ENCODE peak calls at places on chromosomes 7 and 10, in eight cellular contexts. One of them, this sample, is unnamed.

GRCh38 chr10:77350711-77351119 is 286.9 kb downstream of the KCNMA1 start:
- DNase-seq in fibroblast of lung: peak; percentile 100
- DNase-seq in SJSA1: peak; percentile 98
- DNase-seq in colonic mucosa: peak; percentile 30
- DNase-seq in psoas muscle: peak; percentile 71
- DNase-seq in CD8-positive, alpha-beta T cell: no peak
- DNase-seq in heart left ventricle: no peak
- DNase-seq in brain microvascular endothelial cell: peak; percentile 100
- DNase-seq in this sample: no peak

GRCh38 chr10:66838656-66839055 is 87.2 kb upstream of the LRRTM3 start:
- DNase-seq in SJSA1: no peak
- DNase-seq in heart left ventricle: no peak
- DNase-seq in psoas muscle: no peak
- DNase-seq in brain microvascular endothelial cell: no peak
- DNase-seq in CD8-positive, alpha-beta T cell: no peak
- DNase-seq in fibroblast of lung: peak; percentile 55
- DNase-seq in colonic mucosa: no peak
- DNase-seq in this sample: no peak

GRCh38 chr10:130959752-130960195 is 351.7 kb downstream of the TCERG1L start:
- DNase-seq in brain microvascular endothelial cell: no peak
- DNase-seq in SJSA1: no peak
- DNase-seq in psoas muscle: no peak
- DNase-seq in heart left ventricle: no peak
- DNase-seq in colonic mucosa: no peak
- DNase-seq in CD8-positive, alpha-beta T cell: no peak
- DNase-seq in fibroblast of lung: no peak
- DNase-seq in this sample: no peak

GRCh38 chr10:29646238-29646902 is 11.6 kb upstream of the SVIL start:
- DNase-seq in CD8-positive, alpha-beta T cell: no peak
- DNase-seq in SJSA1: no peak
- DNase-seq in brain microvascular endothelial cell: peak; percentile 75
- DNase-seq in heart left ventricle: no peak
- DNase-seq in fibroblast of lung: peak; percentile 73
- DNase-seq in psoas muscle: peak; percentile 51
- DNase-seq in colonic mucosa: no peak
- DNase-seq in this sample: no peak

GRCh38 chr10:19874190-19874589 is 58.0 kb downstream of the PLXDC2 start:
- DNase-seq in psoas muscle: no peak
- DNase-seq in colonic mucosa: no peak
- DNase-seq in brain microvascular endothelial cell: no peak
- DNase-seq in fibroblast of lung: no peak
- DNase-seq in CD8-positive, alpha-beta T cell: no peak
- DNase-seq in SJSA1: no peak
- DNase-seq in heart left ventricle: no peak
- DNase-seq in this sample: no peak

GRCh38 chr10:5545778-5546710 is 21.3 kb downstream of the CALML3 start:
- DNase-seq in CD8-positive, alpha-beta T cell: no peak
- DNase-seq in fibroblast of lung: peak; percentile 91
- DNase-seq in psoas muscle: peak; percentile 44
- DNase-seq in heart left ventricle: peak; percentile 68
- DNase-seq in colonic mucosa: peak; percentile 53
- DNase-seq in SJSA1: peak; percentile 92
- DNase-seq in brain microvascular endothelial cell: peak; percentile 83
- DNase-seq in this sample: no peak

GRCh38 chr10:133328358-133329343 is 8.0 kb downstream of the CALY start:
- DNase-seq in psoas muscle: no peak
- DNase-seq in SJSA1: no peak
- DNase-seq in fibroblast of lung: no peak
- DNase-seq in colonic mucosa: no peak
- DNase-seq in CD8-positive, alpha-beta T cell: no peak
- DNase-seq in heart left ventricle: no peak
- DNase-seq in brain microvascular endothelial cell: no peak
- DNase-seq in this sample: no peak

GRCh38 chr10:33802566-33802965 is 468.1 kb upstream of the NRP1 start:
- DNase-seq in colonic mucosa: no peak
- DNase-seq in fibroblast of lung: no peak
- DNase-seq in SJSA1: no peak
- DNase-seq in brain microvascular endothelial cell: no peak
- DNase-seq in heart left ventricle: no peak
- DNase-seq in psoas muscle: no peak
- DNase-seq in CD8-positive, alpha-beta T cell: no peak
- DNase-seq in this sample: no peak

GRCh38 chr10:62330213-62330612 is 44.0 kb upstream of the ZNF365 start:
- DNase-seq in psoas muscle: no peak
- DNase-seq in SJSA1: no peak
- DNase-seq in brain microvascular endothelial cell: no peak
- DNase-seq in CD8-positive, alpha-beta T cell: no peak
- DNase-seq in colonic mucosa: no peak
- DNase-seq in fibroblast of lung: no peak
- DNase-seq in heart left ventricle: no peak
- DNase-seq in this sample: no peak

GRCh38 chr10:133375357-133376115 is 2.4 kb upstream of the ECHS1 start:
- DNase-seq in heart left ventricle: no peak
- DNase-seq in SJSA1: no peak
- DNase-seq in CD8-positive, alpha-beta T cell: no peak
- DNase-seq in fibroblast of lung: no peak
- DNase-seq in brain microvascular endothelial cell: no peak
- DNase-seq in psoas muscle: no peak
- DNase-seq in colonic mucosa: no peak
- DNase-seq in this sample: no peak

GRCh38 chr10:96089116-96089515 is 41.0 kb upstream of the ZNF518A start:
- DNase-seq in CD8-positive, alpha-beta T cell: no peak
- DNase-seq in SJSA1: no peak
- DNase-seq in heart left ventricle: no peak
- DNase-seq in colonic mucosa: no peak
- DNase-seq in fibroblast of lung: no peak
- DNase-seq in psoas muscle: no peak
- DNase-seq in brain microvascular endothelial cell: no peak
- DNase-seq in this sample: no peak

GRCh38 chr10:44395902-44396670 is 11.2 kb upstream of the CXCL12 start:
- DNase-seq in fibroblast of lung: no peak
- DNase-seq in psoas muscle: no peak
- DNase-seq in brain microvascular endothelial cell: no peak
- DNase-seq in heart left ventricle: no peak
- DNase-seq in SJSA1: no peak
- DNase-seq in colonic mucosa: no peak
- DNase-seq in CD8-positive, alpha-beta T cell: no peak
- DNase-seq in this sample: no peak

GRCh38 chr7:103540986-103541385 is 95.0 kb upstream of the SLC26A5 start:
- DNase-seq in SJSA1: no peak
- DNase-seq in heart left ventricle: peak; percentile 84
- DNase-seq in brain microvascular endothelial cell: no peak
- DNase-seq in colonic mucosa: no peak
- DNase-seq in CD8-positive, alpha-beta T cell: no peak
- DNase-seq in psoas muscle: peak; percentile 52
- DNase-seq in fibroblast of lung: peak; percentile 6
- DNase-seq in this sample: peak; percentile 49

GRCh38 chr7:131076032-131076431 is 251.6 kb upstream of the MKLN1 start:
- DNase-seq in brain microvascular endothelial cell: peak; percentile 64
- DNase-seq in heart left ventricle: no peak
- DNase-seq in CD8-positive, alpha-beta T cell: no peak
- DNase-seq in colonic mucosa: no peak
- DNase-seq in SJSA1: no peak
- DNase-seq in fibroblast of lung: peak; percentile 91
- DNase-seq in psoas muscle: no peak
- DNase-seq in this sample: no peak

GRCh38 chr10:33241351-33241750 is 93.1 kb downstream of the NRP1 start:
- DNase-seq in SJSA1: no peak
- DNase-seq in colonic mucosa: no peak
- DNase-seq in CD8-positive, alpha-beta T cell: no peak
- DNase-seq in psoas muscle: no peak
- DNase-seq in heart left ventricle: no peak
- DNase-seq in fibroblast of lung: peak; percentile 86
- DNase-seq in brain microvascular endothelial cell: no peak
- DNase-seq in this sample: no peak

GRCh38 chr10:60981012-60981411 is 37.0 kb upstream of the RHOBTB1 start:
- DNase-seq in CD8-positive, alpha-beta T cell: no peak
- DNase-seq in psoas muscle: no peak
- DNase-seq in heart left ventricle: no peak
- DNase-seq in fibroblast of lung: no peak
- DNase-seq in brain microvascular endothelial cell: no peak
- DNase-seq in colonic mucosa: no peak
- DNase-seq in SJSA1: no peak
- DNase-seq in this sample: no peak

GRCh38 chr10:34290412-34291082 is 524.5 kb downstream of the PARD3 start:
- DNase-seq in CD8-positive, alpha-beta T cell: no peak
- DNase-seq in heart left ventricle: no peak
- DNase-seq in brain microvascular endothelial cell: peak; percentile 91
- DNase-seq in psoas muscle: peak; percentile 23
- DNase-seq in SJSA1: no peak
- DNase-seq in colonic mucosa: no peak
- DNase-seq in fibroblast of lung: peak; percentile 89
- DNase-seq in this sample: no peak

GRCh38 chr7:65239707-65240352 is 133.8 kb upstream of the ZNF92 start:
- DNase-seq in brain microvascular endothelial cell: peak; percentile 2
- DNase-seq in fibroblast of lung: peak; percentile 37
- DNase-seq in colonic mucosa: peak; percentile 30
- DNase-seq in psoas muscle: no peak
- DNase-seq in SJSA1: no peak
- DNase-seq in heart left ventricle: no peak
- DNase-seq in CD8-positive, alpha-beta T cell: no peak
- DNase-seq in this sample: no peak

GRCh38 chr10:86316274-86316835 is 50.2 kb downstream of the GRID1 start:
- DNase-seq in SJSA1: no peak
- DNase-seq in brain microvascular endothelial cell: no peak
- DNase-seq in colonic mucosa: no peak
- DNase-seq in psoas muscle: no peak
- DNase-seq in heart left ventricle: no peak
- DNase-seq in CD8-positive, alpha-beta T cell: no peak
- DNase-seq in fibroblast of lung: no peak
- DNase-seq in this sample: no peak

GRCh38 chr7:157846281-157846680 is 509.5 kb downstream of the DNAJB6 start:
- DNase-seq in heart left ventricle: no peak
- DNase-seq in CD8-positive, alpha-beta T cell: no peak
- DNase-seq in brain microvascular endothelial cell: no peak
- DNase-seq in psoas muscle: no peak
- DNase-seq in fibroblast of lung: no peak
- DNase-seq in colonic mucosa: no peak
- DNase-seq in SJSA1: no peak
- DNase-seq in this sample: no peak

GRCh38 chr10:14758994-14759664 is 15.6 kb downstream of the FAM107B start:
- DNase-seq in heart left ventricle: no peak
- DNase-seq in CD8-positive, alpha-beta T cell: no peak
- DNase-seq in brain microvascular endothelial cell: no peak
- DNase-seq in SJSA1: no peak
- DNase-seq in psoas muscle: no peak
- DNase-seq in colonic mucosa: no peak
- DNase-seq in fibroblast of lung: no peak
- DNase-seq in this sample: no peak

GRCh38 chr7:150781961-150782360 is 18.2 kb downstream of the TMEM176B start:
- DNase-seq in heart left ventricle: no peak
- DNase-seq in fibroblast of lung: no peak
- DNase-seq in colonic mucosa: no peak
- DNase-seq in psoas muscle: no peak
- DNase-seq in brain microvascular endothelial cell: no peak
- DNase-seq in CD8-positive, alpha-beta T cell: no peak
- DNase-seq in SJSA1: no peak
- DNase-seq in this sample: no peak
- H3K27ac ChIP-seq in heart left ventricle: no peak overlapping the region
- H3K27ac ChIP-seq in fibroblast of lung: no peak overlapping the region
- H3K27ac ChIP-seq in colonic mucosa: peak overlapping the region; percentile 56
- H3K27ac ChIP-seq in psoas muscle: no peak overlapping the region
- H3K27ac ChIP-seq in brain microvascular endothelial cell: no peak overlapping the region
- H3K27ac ChIP-seq in CD8-positive, alpha-beta T cell: no peak overlapping the region
- H3K27ac ChIP-seq in SJSA1: no peak overlapping the region
- H3K27ac ChIP-seq in this sample: no peak overlapping the region

GRCh38 chr10:103969857-103970627 is 3.1 kb downstream of the SLK start:
- DNase-seq in fibroblast of lung: no peak
- DNase-seq in SJSA1: no peak
- DNase-seq in CD8-positive, alpha-beta T cell: no peak
- DNase-seq in colonic mucosa: no peak
- DNase-seq in heart left ventricle: no peak
- DNase-seq in brain microvascular endothelial cell: no peak
- DNase-seq in psoas muscle: no peak
- DNase-seq in this sample: no peak
- H3K27ac ChIP-seq in fibroblast of lung: no peak overlapping the region
- H3K27ac ChIP-seq in SJSA1: no peak overlapping the region
- H3K27ac ChIP-seq in CD8-positive, alpha-beta T cell: no peak overlapping the region
- H3K27ac ChIP-seq in colonic mucosa: peak overlapping the region; percentile 90
- H3K27ac ChIP-seq in heart left ventricle: peak overlapping the region; percentile 24
- H3K27ac ChIP-seq in brain microvascular endothelial cell: no peak overlapping the region
- H3K27ac ChIP-seq in psoas muscle: no peak overlapping the region
- H3K27ac ChIP-seq in this sample: peak overlapping the region; percentile 26

GRCh38 chr10:132001238-132001977 is 19.7 kb upstream of the BNIP3 start:
- DNase-seq in heart left ventricle: no peak
- DNase-seq in SJSA1: no peak
- DNase-seq in CD8-positive, alpha-beta T cell: no peak
- DNase-seq in fibroblast of lung: peak; percentile 43
- DNase-seq in colonic mucosa: no peak
- DNase-seq in psoas muscle: no peak
- DNase-seq in brain microvascular endothelial cell: no peak
- DNase-seq in this sample: no peak

GRCh38 chr10:131998845-131999681 is 17.3 kb upstream of the BNIP3 start:
- DNase-seq in psoas muscle: no peak
- DNase-seq in brain microvascular endothelial cell: no peak
- DNase-seq in colonic mucosa: no peak
- DNase-seq in heart left ventricle: no peak
- DNase-seq in fibroblast of lung: no peak
- DNase-seq in SJSA1: no peak
- DNase-seq in CD8-positive, alpha-beta T cell: no peak
- DNase-seq in this sample: no peak

GRCh38 chr10:131997366-131998049 is 15.8 kb upstream of the BNIP3 start:
- DNase-seq in psoas muscle: peak; percentile 84
- DNase-seq in heart left ventricle: no peak
- DNase-seq in CD8-positive, alpha-beta T cell: no peak
- DNase-seq in colonic mucosa: peak; percentile 47
- DNase-seq in fibroblast of lung: peak; percentile 44
- DNase-seq in SJSA1: peak; percentile 80
- DNase-seq in brain microvascular endothelial cell: peak; percentile 70
- DNase-seq in this sample: no peak

GRCh38 chr10:131996508-131997365 is 15.0 kb upstream of the BNIP3 start:
- DNase-seq in SJSA1: no peak
- DNase-seq in heart left ventricle: peak; percentile 84
- DNase-seq in psoas muscle: peak; percentile 72
- DNase-seq in fibroblast of lung: no peak
- DNase-seq in CD8-positive, alpha-beta T cell: no peak
- DNase-seq in brain microvascular endothelial cell: no peak
- DNase-seq in colonic mucosa: no peak
- DNase-seq in this sample: peak; percentile 45

GRCh38 chr10:131998050-131998844 is 16.5 kb upstream of the BNIP3 start:
- DNase-seq in CD8-positive, alpha-beta T cell: no peak
- DNase-seq in colonic mucosa: no peak
- DNase-seq in SJSA1: no peak
- DNase-seq in fibroblast of lung: no peak
- DNase-seq in brain microvascular endothelial cell: no peak
- DNase-seq in heart left ventricle: no peak
- DNase-seq in psoas muscle: no peak
- DNase-seq in this sample: no peak
- H3K27ac ChIP-seq in CD8-positive, alpha-beta T cell: no peak overlapping the region
- H3K27ac ChIP-seq in colonic mucosa: no peak overlapping the region
- H3K27ac ChIP-seq in SJSA1: peak overlapping the region; percentile 8
- H3K27ac ChIP-seq in fibroblast of lung: no peak overlapping the region
- H3K27ac ChIP-seq in brain microvascular endothelial cell: no peak overlapping the region
- H3K27ac ChIP-seq in heart left ventricle: peak overlapping the region; percentile 64
- H3K27ac ChIP-seq in psoas muscle: peak overlapping the region; percentile 83
- H3K27ac ChIP-seq in this sample: no peak overlapping the region

GRCh38 chr7:154888690-154889089 is 114.2 kb downstream of the PAXIP1 start:
- DNase-seq in SJSA1: no peak
- DNase-seq in brain microvascular endothelial cell: no peak
- DNase-seq in heart left ventricle: no peak
- DNase-seq in fibroblast of lung: no peak
- DNase-seq in CD8-positive, alpha-beta T cell: no peak
- DNase-seq in psoas muscle: no peak
- DNase-seq in colonic mucosa: no peak
- DNase-seq in this sample: no peak

GRCh38 chr7:154886591-154886990 is 116.3 kb downstream of the PAXIP1 start:
- DNase-seq in brain microvascular endothelial cell: no peak
- DNase-seq in heart left ventricle: no peak
- DNase-seq in fibroblast of lung: no peak
- DNase-seq in CD8-positive, alpha-beta T cell: no peak
- DNase-seq in colonic mucosa: no peak
- DNase-seq in SJSA1: no peak
- DNase-seq in psoas muscle: no peak
- DNase-seq in this sample: no peak

GRCh38 chr7:154892459-154892858 is 110.5 kb downstream of the PAXIP1 start:
- DNase-seq in SJSA1: no peak
- DNase-seq in psoas muscle: no peak
- DNase-seq in fibroblast of lung: no peak
- DNase-seq in CD8-positive, alpha-beta T cell: no peak
- DNase-seq in brain microvascular endothelial cell: no peak
- DNase-seq in heart left ventricle: no peak
- DNase-seq in colonic mucosa: peak; percentile 27
- DNase-seq in this sample: no peak
- H3K27ac ChIP-seq in SJSA1: no peak overlapping the region
- H3K27ac ChIP-seq in psoas muscle: no peak overlapping the region
- H3K27ac ChIP-seq in fibroblast of lung: no peak overlapping the region
- H3K27ac ChIP-seq in CD8-positive, alpha-beta T cell: no peak overlapping the region
- H3K27ac ChIP-seq in brain microvascular endothelial cell: no peak overlapping the region
- H3K27ac ChIP-seq in heart left ventricle: no peak overlapping the region
- H3K27ac ChIP-seq in colonic mucosa: no peak overlapping the region
- H3K27ac ChIP-seq in this sample: no peak overlapping the region

This sample was measured in substantia nigra.